ENCODE peak calls at places on chromosomes 3 and 15, in ten cellular contexts. One of them, this sample, is unnamed.

GRCh38 chr15:66981746-66982145 is 83.7 kb upstream of the SMAD3 start:
- DNase-seq in breast epithelium: no peak
- DNase-seq in GM23338: peak
- DNase-seq in Peyer's patch: no peak
- DNase-seq in ovary: no peak
- DNase-seq in RWPE1: no peak
- DNase-seq in upper lobe of right lung: no peak
- DNase-seq in kidney: no peak
- DNase-seq in IMR-90: no peak
- DNase-seq in thoracic aorta: no peak
- DNase-seq in this sample: no peak

GRCh38 chr15:80121546-80121945 is 31.3 kb upstream of the FAH start:
- DNase-seq in IMR-90: no peak
- DNase-seq in kidney: no peak
- DNase-seq in breast epithelium: no peak
- DNase-seq in GM23338: no peak
- DNase-seq in upper lobe of right lung: no peak
- DNase-seq in RWPE1: no peak
- DNase-seq in ovary: no peak
- DNase-seq in thoracic aorta: no peak
- DNase-seq in Peyer's patch: no peak
- DNase-seq in this sample: no peak

GRCh38 chr15:96171842-96172241 is 158.7 kb upstream of the NR2F2 start:
- DNase-seq in RWPE1: peak
- DNase-seq in IMR-90: peak
- DNase-seq in kidney: no peak
- DNase-seq in GM23338: peak
- DNase-seq in Peyer's patch: no peak
- DNase-seq in upper lobe of right lung: no peak
- DNase-seq in ovary: no peak
- DNase-seq in breast epithelium: no peak
- DNase-seq in thoracic aorta: no peak
- DNase-seq in this sample: no peak

GRCh38 chr15:72011291-72011940 is 106.5 kb downstream of the MYO9A start:
- DNase-seq in IMR-90: no peak
- DNase-seq in thoracic aorta: no peak
- DNase-seq in Peyer's patch: no peak
- DNase-seq in RWPE1: no peak
- DNase-seq in breast epithelium: no peak
- DNase-seq in GM23338: no peak
- DNase-seq in kidney: no peak
- DNase-seq in upper lobe of right lung: no peak
- DNase-seq in ovary: no peak
- DNase-seq in this sample: no peak

GRCh38 chr3:56197259-56197965 is 270.9 kb downstream of the ERC2 start:
- DNase-seq in upper lobe of right lung: no peak
- DNase-seq in IMR-90: no peak
- DNase-seq in ovary: no peak
- DNase-seq in thoracic aorta: no peak
- DNase-seq in kidney: no peak
- DNase-seq in Peyer's patch: no peak
- DNase-seq in RWPE1: no peak
- DNase-seq in breast epithelium: no peak
- DNase-seq in GM23338: no peak
- DNase-seq in this sample: no peak

GRCh38 chr3:116940719-116941118 is 231.1 kb downstream of the TUSC7 start:
- DNase-seq in Peyer's patch: no peak
- DNase-seq in kidney: no peak
- DNase-seq in IMR-90: no peak
- DNase-seq in ovary: no peak
- DNase-seq in upper lobe of right lung: no peak
- DNase-seq in thoracic aorta: no peak
- DNase-seq in breast epithelium: no peak
- DNase-seq in GM23338: no peak
- DNase-seq in RWPE1: no peak
- DNase-seq in this sample: no peak

GRCh38 chr3:109098245-109098644 is 19.7 kb downstream of the MORC1 start:
- DNase-seq in GM23338: peak
- DNase-seq in breast epithelium: no peak
- DNase-seq in ovary: no peak
- DNase-seq in upper lobe of right lung: no peak
- DNase-seq in IMR-90: no peak
- DNase-seq in Peyer's patch: peak
- DNase-seq in kidney: no peak
- DNase-seq in thoracic aorta: no peak
- DNase-seq in RWPE1: peak
- DNase-seq in this sample: no peak

GRCh38 chr3:127640031-127640355 is 11.0 kb downstream of the PODXL2 start:
- DNase-seq in kidney: no peak
- DNase-seq in RWPE1: no peak
- DNase-seq in Peyer's patch: no peak
- DNase-seq in IMR-90: no peak
- DNase-seq in ovary: no peak
- DNase-seq in GM23338: no peak
- DNase-seq in breast epithelium: no peak
- DNase-seq in thoracic aorta: no peak
- DNase-seq in upper lobe of right lung: no peak
- DNase-seq in this sample: no peak

DNA sequence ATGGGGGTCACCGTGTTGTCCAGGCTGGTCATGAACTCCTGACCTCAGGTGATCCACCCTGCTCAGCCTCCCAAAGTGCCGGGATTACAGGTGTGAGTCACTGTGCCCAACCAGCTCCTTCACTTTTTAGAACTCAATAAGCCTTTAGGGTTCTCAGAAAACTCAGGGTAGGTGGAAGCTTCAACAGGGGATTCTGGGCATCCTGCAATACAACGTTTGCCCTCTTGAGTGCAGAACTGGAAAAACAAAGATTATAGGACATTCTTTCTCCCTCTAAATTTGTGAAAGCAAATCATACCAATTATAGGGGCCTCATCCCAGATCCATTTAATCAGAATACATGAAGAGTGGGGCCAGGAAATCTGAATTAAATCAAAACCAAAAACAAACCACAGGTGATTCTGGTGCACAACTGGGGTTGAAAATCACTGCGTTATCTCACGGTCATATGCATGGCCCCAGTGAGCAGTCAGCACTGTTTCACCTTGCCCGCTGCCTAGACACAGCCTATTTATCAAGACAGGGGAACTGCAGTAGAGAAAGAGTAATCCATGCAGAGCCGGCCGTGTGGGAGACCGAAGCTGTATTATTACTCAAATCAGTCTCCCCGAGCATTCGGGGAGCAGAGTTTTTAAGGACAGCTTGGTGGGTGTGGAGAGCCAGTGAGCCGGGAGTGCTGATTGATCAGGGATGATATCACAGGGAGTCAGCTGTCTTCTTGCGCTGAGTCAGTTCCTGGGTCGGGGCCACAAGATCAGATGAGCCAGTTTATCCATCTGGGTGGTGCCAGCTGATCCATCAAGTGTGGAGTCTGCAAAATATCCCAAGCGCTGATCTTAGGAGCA is 58.4 kb downstream of the TMEM44 start:
- DNase-seq in kidney: peak
- DNase-seq in RWPE1: peak
- DNase-seq in upper lobe of right lung: no peak
- DNase-seq in breast epithelium: no peak
- DNase-seq in Peyer's patch: no peak
- DNase-seq in ovary: no peak
- DNase-seq in IMR-90: peak
- DNase-seq in thoracic aorta: no peak
- DNase-seq in GM23338: no peak
- DNase-seq in this sample: no peak
- TF ChIP-seq CTCF in kidney: no peak
- TF ChIP-seq CTCF in RWPE1: no peak
- TF ChIP-seq CTCF in upper lobe of right lung: peak
- TF ChIP-seq CTCF in breast epithelium: no peak
- TF ChIP-seq CTCF in Peyer's patch: no peak
- TF ChIP-seq CTCF in ovary: no peak
- TF ChIP-seq CTCF in IMR-90: peak
- TF ChIP-seq CTCF in thoracic aorta: no peak
- TF ChIP-seq CTCF in GM23338: no peak
- TF ChIP-seq CTCF in this sample: no peak

DNA sequence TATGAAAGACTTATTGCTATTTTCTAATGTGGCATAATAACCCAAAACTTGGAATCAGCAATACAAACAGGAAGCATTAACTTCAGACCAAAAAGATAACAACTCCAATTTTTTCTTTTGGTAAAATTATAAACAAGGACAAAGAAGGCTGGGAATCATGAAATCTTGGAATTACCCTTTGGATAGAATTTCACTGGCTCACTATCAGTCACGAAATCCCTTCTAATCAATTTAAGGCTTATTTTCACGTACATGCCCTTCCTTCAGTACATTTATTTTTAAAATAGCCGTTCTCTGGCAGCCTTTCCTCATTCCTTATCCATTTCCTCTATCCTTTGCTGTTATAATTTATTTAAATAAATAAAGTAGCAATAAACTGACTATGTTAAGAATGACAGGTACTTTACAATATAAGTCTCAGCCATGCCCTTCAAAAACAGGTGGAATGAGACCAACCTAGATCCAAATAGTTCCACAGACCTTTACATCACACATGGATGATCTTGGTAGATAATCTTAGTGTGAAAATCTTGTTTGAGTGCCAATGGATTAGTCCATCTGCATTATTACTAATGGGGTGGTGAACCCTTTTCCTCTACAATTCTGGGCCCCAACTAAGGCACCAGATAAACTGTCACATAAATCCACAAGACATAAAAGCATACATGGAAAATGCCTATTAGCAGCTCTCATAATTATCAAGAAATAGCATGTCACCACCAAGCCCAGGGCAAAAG is 38.9 kb downstream of the ABI3BP start:
- DNase-seq in IMR-90: peak
- DNase-seq in ovary: no peak
- DNase-seq in GM23338: no peak
- DNase-seq in breast epithelium: no peak
- DNase-seq in RWPE1: no peak
- DNase-seq in upper lobe of right lung: no peak
- DNase-seq in thoracic aorta: no peak
- DNase-seq in Peyer's patch: no peak
- DNase-seq in kidney: no peak
- DNase-seq in this sample: no peak
- H3K27ac ChIP-seq in IMR-90: no peak
- H3K27ac ChIP-seq in ovary: no peak
- H3K27ac ChIP-seq in GM23338: no peak
- H3K27ac ChIP-seq in breast epithelium: peak
- H3K27ac ChIP-seq in RWPE1: no peak
- H3K27ac ChIP-seq in upper lobe of right lung: peak
- H3K27ac ChIP-seq in thoracic aorta: no peak
- H3K27ac ChIP-seq in Peyer's patch: peak
- H3K27ac ChIP-seq in kidney: no peak
- H3K27ac ChIP-seq in this sample: peak

DNA sequence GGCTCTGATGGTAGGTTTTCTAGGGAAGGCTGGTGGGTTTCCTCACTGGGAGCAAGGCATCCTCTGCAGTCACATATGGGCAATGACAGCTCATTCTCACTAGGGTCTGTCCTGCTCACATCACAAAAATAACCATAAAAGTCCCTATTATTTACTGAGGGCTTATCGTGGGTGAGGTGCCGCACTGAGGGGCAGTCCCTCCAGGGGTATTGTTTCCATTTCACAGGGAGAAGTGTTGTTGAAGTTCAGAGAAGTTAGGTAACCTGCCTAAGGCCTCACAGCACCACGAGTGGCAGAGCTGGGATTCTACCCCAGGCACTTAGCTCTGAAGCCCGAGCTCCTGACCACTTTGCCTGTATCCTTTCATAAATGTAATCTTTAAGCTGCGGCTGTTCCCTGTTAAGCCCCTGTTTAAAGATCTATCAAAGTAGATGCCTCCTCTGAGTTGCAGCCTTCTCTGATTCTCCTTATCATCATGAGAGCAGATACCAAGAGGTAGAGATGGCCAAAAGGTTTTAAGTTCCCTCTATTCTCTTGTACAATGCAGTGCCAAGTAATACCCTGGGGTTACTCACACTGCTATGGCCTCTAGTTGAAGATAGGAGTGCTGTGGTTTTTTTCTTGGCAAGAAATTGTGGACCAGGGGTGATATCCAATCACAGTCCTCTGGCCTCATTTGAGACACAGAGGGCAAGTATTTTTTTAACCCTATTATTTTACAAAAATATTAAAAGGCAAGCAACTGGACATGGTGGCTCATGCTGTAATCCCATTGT is 107.0 kb downstream of the RPLP1 start:
- DNase-seq in thoracic aorta: no peak
- DNase-seq in RWPE1: no peak
- DNase-seq in upper lobe of right lung: no peak
- DNase-seq in ovary: no peak
- DNase-seq in breast epithelium: no peak
- DNase-seq in Peyer's patch: no peak
- DNase-seq in IMR-90: no peak
- DNase-seq in GM23338: no peak
- DNase-seq in kidney: no peak
- DNase-seq in this sample: no peak
- TF ChIP-seq CTCF in thoracic aorta: no peak
- TF ChIP-seq CTCF in RWPE1: no peak
- TF ChIP-seq CTCF in upper lobe of right lung: no peak
- TF ChIP-seq CTCF in ovary: no peak
- TF ChIP-seq CTCF in breast epithelium: no peak
- TF ChIP-seq CTCF in Peyer's patch: no peak
- TF ChIP-seq CTCF in IMR-90: no peak
- TF ChIP-seq CTCF in GM23338: no peak
- TF ChIP-seq CTCF in kidney: no peak
- TF ChIP-seq CTCF in this sample: no peak

GRCh38 chr3:100984257-100984772 is 8.9 kb downstream of the ABI3BP start:
- DNase-seq in IMR-90: no peak
- DNase-seq in breast epithelium: no peak
- DNase-seq in Peyer's patch: no peak
- DNase-seq in RWPE1: no peak
- DNase-seq in ovary: no peak
- DNase-seq in GM23338: no peak
- DNase-seq in kidney: no peak
- DNase-seq in thoracic aorta: no peak
- DNase-seq in upper lobe of right lung: no peak
- DNase-seq in this sample: no peak

GRCh38 chr3:100981546-100981945 is 11.7 kb downstream of the ABI3BP start:
- DNase-seq in kidney: no peak
- DNase-seq in ovary: no peak
- DNase-seq in Peyer's patch: no peak
- DNase-seq in upper lobe of right lung: no peak
- DNase-seq in RWPE1: no peak
- DNase-seq in IMR-90: no peak
- DNase-seq in thoracic aorta: no peak
- DNase-seq in breast epithelium: no peak
- DNase-seq in GM23338: no peak
- DNase-seq in this sample: no peak

GRCh38 chr3:100978036-100978659 is 15.1 kb downstream of the ABI3BP start:
- DNase-seq in kidney: no peak
- DNase-seq in upper lobe of right lung: no peak
- DNase-seq in RWPE1: no peak
- DNase-seq in GM23338: no peak
- DNase-seq in ovary: no peak
- DNase-seq in Peyer's patch: no peak
- DNase-seq in thoracic aorta: no peak
- DNase-seq in breast epithelium: no peak
- DNase-seq in IMR-90: no peak
- DNase-seq in this sample: no peak

GRCh38 chr3:100988080-100988479 is 5.1 kb downstream of the ABI3BP start:
- DNase-seq in ovary: no peak
- DNase-seq in thoracic aorta: no peak
- DNase-seq in breast epithelium: no peak
- DNase-seq in IMR-90: no peak
- DNase-seq in RWPE1: no peak
- DNase-seq in upper lobe of right lung: no peak
- DNase-seq in Peyer's patch: no peak
- DNase-seq in kidney: no peak
- DNase-seq in GM23338: no peak
- DNase-seq in this sample: no peak

GRCh38 chr3:100982710-100983109 is 10.5 kb downstream of the ABI3BP start:
- DNase-seq in breast epithelium: no peak
- DNase-seq in Peyer's patch: no peak
- DNase-seq in IMR-90: peak
- DNase-seq in GM23338: peak
- DNase-seq in RWPE1: no peak
- DNase-seq in upper lobe of right lung: peak
- DNase-seq in ovary: peak
- DNase-seq in thoracic aorta: no peak
- DNase-seq in kidney: no peak
- DNase-seq in this sample: peak
- H3K27ac ChIP-seq in breast epithelium: peak
- H3K27ac ChIP-seq in Peyer's patch: no peak
- H3K27ac ChIP-seq in IMR-90: peak
- H3K27ac ChIP-seq in GM23338: no peak
- H3K27ac ChIP-seq in RWPE1: no peak
- H3K27ac ChIP-seq in upper lobe of right lung: peak
- H3K27ac ChIP-seq in ovary: peak
- H3K27ac ChIP-seq in thoracic aorta: peak
- H3K27ac ChIP-seq in kidney: no peak
- H3K27ac ChIP-seq in this sample: peak